ENCODE peak calls at places on chromosomes 2 and 18, in four cellular contexts. O is endothelial cell, L is GM04503, W is NCI-H1105 treated with DMSO at 0.1 percent for 48 hours. C is an unnamed sample.

GRCh38 chr2:219658447-219658846 is 31.0 kb downstream of the SLC4A3 start:
- DNase-seq in O (no peak), W (no peak), L (no peak), C (no peak)

GRCh38 chr18:61199131-61199903 is 133.9 kb upstream of the CDH20 start:
- DNase-seq in W (no peak), L (peak), O (no peak), C (no peak)

GRCh38 chr2:144914622-144915230 is 394.8 kb upstream of the ZEB2 start:
- DNase-seq in O (no peak), W (no peak), L (peak), C (no peak)

GRCh38 chr18:79780547-79780946 is 17.2 kb upstream of the KCNG2 start:
- DNase-seq in W (no peak), L (no peak), O (no peak), C (no peak)

GRCh38 chr2:159281002-159281401 is 5.5 kb downstream of the WDSUB1 start:
- DNase-seq in L (no peak), W (no peak), O (no peak), C (no peak)

GRCh38 chr2:61660511-61661388 is 122.6 kb upstream of the XPO1 start:
- DNase-seq in W (no peak), O (no peak), L (no peak), C (no peak)

GRCh38 chr2:11456251-11456650 is 9.7 kb downstream of the E2F6 start:
- DNase-seq in O (no peak), W (no peak), L (no peak), C (no peak)

GRCh38 chr2:85199692-85200091 is 66.5 kb downstream of the TCF7L1 start:
- DNase-seq in W (no peak), O (no peak), L (peak), C (no peak)

GRCh38 chr2:62196278-62196901 is 475 bp downstream of the B3GNT2 start:
- DNase-seq in L (no peak), W (peak), O (peak), C (peak)

GRCh38 chr2:7338961-7339360 is 421.7 kb downstream of the RNF144A start:
- DNase-seq in L (no peak), O (no peak), W (no peak), C (no peak)

GRCh38 chr2:73896362-73897239 is 3.8 kb downstream of the ACTG2 start:
- DNase-seq in W (no peak), L (peak), O (no peak), C (no peak)

GRCh38 chr2:18378020-18378653 is 182.3 kb downstream of the RDH14 start:
- DNase-seq in L (no peak), O (peak), W (peak), C (peak)

GRCh38 chr2:71614976-71615768 is 161.8 kb downstream of the DYSF start:
- DNase-seq in O (no peak), L (peak), W (no peak), C (no peak)

GRCh38 chr18:389658-390357 is 110.7 kb downstream of the COLEC12 start:
- DNase-seq in O (peak), L (no peak), W (no peak), C (peak)

GRCh38 chr2:174485763-174486613 is 841 bp downstream of the GPR155 start:
- DNase-seq in L (no peak), O (peak), W (peak), C (peak)

GRCh38 chr2:32450851-32451250 is 94.0 kb downstream of the BIRC6 start:
- DNase-seq in O (no peak), W (no peak), L (no peak), C (no peak)

GRCh38 chr2:178449700-178450573 is 1.0 kb downstream of the PRKRA start:
- DNase-seq in L (no peak), O (no peak), W (no peak), C (no peak)

GRCh38 chr2:111015256-111015655 is 105.5 kb upstream of the BCL2L11 start:
- DNase-seq in O (no peak), L (no peak), W (no peak), C (no peak)

GRCh38 chr2:19349911-19350677 is 8.3 kb downstream of the OSR1 start:
- DNase-seq in O (peak), L (no peak), W (no peak), C (no peak)

GRCh38 chr2:240638517-240639160 is 13.4 kb downstream of the GPR35 start:
- DNase-seq in L (no peak), O (no peak), W (no peak), C (no peak)

GRCh38 chr2:11744631-11745394 is 1.6 kb upstream of the LPIN1 start:
- DNase-seq in L (no peak), W (no peak), O (peak), C (peak)

GRCh38 chr2:223797073-223797472 is 40.3 kb downstream of the AP1S3 start:
- DNase-seq in O (no peak), W (no peak), L (no peak), C (no peak)

GRCh38 chr2:86337235-86338099 is at the start of gene REEP1:
- DNase-seq in L (no peak), O (peak), W (peak), C (peak)

GRCh38 chr18:35241523-35241804 is 630 bp downstream of the ZNF397 start:
- DNase-seq in W (peak), L (no peak), O (no peak), C (peak)

GRCh38 chr2:181058378-181059269 is 78.2 kb downstream of the UBE2E3 start:
- DNase-seq in O (peak), L (no peak), W (no peak), C (peak)

GRCh38 chr2:176291768-176292393 is 22.6 kb downstream of the MTX2 start:
- DNase-seq in L (no peak), W (no peak), O (no peak), C (no peak)

GRCh38 chr18:24228661-24229053 is 89.8 kb downstream of the CABYR start:
- DNase-seq in O (no peak), W (no peak), L (no peak), C (no peak)

GRCh38 chr2:9704600-9704999 is 73.8 kb upstream of the YWHAQ start:
- DNase-seq in W (no peak), O (no peak), L (no peak), C (no peak)

GRCh38 chr2:68730828-68731227 is 3.8 kb upstream of the ARHGAP25 start:
- DNase-seq in O (no peak), L (no peak), W (no peak), C (no peak)

GRCh38 chr2:43152711-43153627 is 73.4 kb downstream of the ZFP36L2 start:
- DNase-seq in O (no peak), L (no peak), W (peak), C (no peak)

GRCh38 chr2:226882606-226883005 is 46.8 kb downstream of the RHBDD1 start:
- DNase-seq in W (no peak), O (no peak), L (no peak), C (no peak)

GRCh38 chr18:79982736-79983135 is 5.6 kb downstream of the TXNL4A start:
- DNase-seq in W (no peak), O (no peak), L (no peak), C (no peak)

GRCh38 chr18:41121116-41121826 is 833.8 kb upstream of the PIK3C3 start:
- DNase-seq in W (no peak), O (no peak), L (peak), C (no peak)

GRCh38 chr2:78676921-78677696 is 348.4 kb upstream of the REG3G start:
- DNase-seq in W (no peak), L (no peak), O (no peak), C (no peak)

GRCh38 chr2:190180313-190181065 is 118.0 kb upstream of the MSTN start:
- DNase-seq in O (peak), L (no peak), W (peak), C (peak)

GRCh38 chr18:46917808-46918600 is 602 bp downstream of the KATNAL2 start:
- DNase-seq in W (peak), O (peak), L (no peak), C (peak)

C was measured in NCI-H510A treated with DMSO at 0.1 percent for 48 hours.